ENCODE peak calls at places on chromosomes 5 and 9, in nine cellular contexts. R is EL, C is fibroblast of lung, T is bronchial epithelial cell, M is epithelial cell of esophagus, X is choroid plexus epithelial cell, D is anterior cingulate cortex, N is heart right ventricle, V is breast epithelium. Y is an unnamed sample.

GRCh38 chr9:27109621-27110020 is 596 bp downstream of the TEK start:
- DNase-seq in R (no peak), C (no peak), T (no peak), M (no peak), X (no peak), D (no peak), N (no peak), V (no peak), Y (no peak)

GRCh38 chr9:19521205-19521604 is 112.4 kb downstream of the ACER2 start:
- DNase-seq in R (no peak), C (no peak), T (no peak), M (no peak), X (no peak), D (no peak), N (no peak), V (no peak), Y (no peak)

GRCh38 chr5:108924457-108924961 is 176.8 kb downstream of the FER start:
- DNase-seq in R (no peak), C (no peak), T (no peak), M (no peak), X (no peak), D (no peak), N (no peak), V (no peak), Y (no peak)

GRCh38 chr5:8905021-8905420 is 640.9 kb downstream of the SEMA5A start:
- DNase-seq in R (peak; percentile 80), C (peak; percentile 88), T (peak; percentile 78), M (peak; percentile 91), X (peak; percentile 68), D (no peak), N (no peak), V (no peak), Y (no peak)

GRCh38 chr5:54404568-54404967 is 50.9 kb upstream of the HSPB3 start:
- DNase-seq in R (no peak), C (peak; percentile 45), T (peak; percentile 93), M (peak; percentile 88), X (no peak), D (no peak), N (no peak), V (no peak), Y (no peak)

GRCh38 chr9:4933177-4933576 is 51.9 kb upstream of the JAK2 start:
- DNase-seq in R (no peak), C (no peak), T (peak; percentile 99), M (peak; percentile 98), X (peak; percentile 56), D (no peak), N (no peak), V (no peak), Y (no peak)

GRCh38 chr5:138573949-138574670 is 1.1 kb downstream of the HSPA9 start:
- DNase-seq in R (peak; percentile 39), C (no peak), T (peak; percentile 64), M (peak; percentile 57), X (peak; percentile 19), D (no peak), N (no peak), V (no peak), Y (no peak)

GRCh38 chr5:92748072-92748676 is 832.8 kb downstream of the NR2F1-AS1 start:
- DNase-seq in R (peak; percentile 36), C (no peak), T (no peak), M (no peak), X (no peak), D (no peak), N (no peak), V (no peak), Y (no peak)

GRCh38 chr9:122036988-122037387 is 56.1 kb downstream of the TTLL11 start:
- DNase-seq in R (peak; percentile 70), C (peak; percentile 65), T (peak; percentile 43), M (peak; percentile 37), X (peak; percentile 47), D (no peak), N (no peak), V (no peak), Y (no peak)

GRCh38 chr9:87422999-87423398 is 74.7 kb upstream of the DAPK1 start:
- DNase-seq in R (no peak), C (peak; percentile 5), T (no peak), M (no peak), X (no peak), D (no peak), N (no peak), V (no peak), Y (no peak)

GRCh38 chr9:38641985-38642864 is 21.8 kb upstream of the ANKRD18A start:
- DNase-seq in R (peak; percentile 10), C (peak; percentile 52), T (peak; percentile 44), M (peak; percentile 60), X (peak; percentile 86), D (peak; percentile 35), N (no peak), V (no peak), Y (no peak)

Y was measured in nucleus accumbens.